ENCODE peak calls at places on chromosomes 11 and 22, in seven cellular contexts. N, L, Z, K, E, C and T are unnamed samples.

GRCh38 chr11:88799749-88800500 is 265.9 kb downstream of the GRM5 start:
- DNase-seq in N (no peak), L (no peak), Z (peak; percentile 30), K (no peak), E (no peak), C (no peak), T (no peak)

GRCh38 chr11:128745296-128746183 is 51.7 kb downstream of the FLI1 start:
- DNase-seq in N (no peak), L (no peak), Z (peak; percentile 43), K (peak; percentile 27), E (no peak), C (no peak), T (no peak)

GRCh38 chr11:93236741-93237675 is 39.2 kb upstream of the SLC36A4 start:
- DNase-seq in N (peak; percentile 31), L (no peak), Z (peak; percentile 38), K (peak; percentile 44), E (peak; percentile 50), C (peak; percentile 45), T (no peak)

GRCh38 chr11:125457814-125458343 is 38.2 kb downstream of the FEZ1 start:
- DNase-seq in N (no peak), L (peak; percentile 83), Z (peak; percentile 91), K (peak; percentile 81), E (no peak), C (no peak), T (no peak)

GRCh38 chr22:40423246-40423753 is 52.9 kb downstream of the SGSM3 start:
- DNase-seq in N (no peak), L (no peak), Z (no peak), K (no peak), E (no peak), C (no peak), T (no peak)

GRCh38 chr11:125268611-125269010 is 104.1 kb downstream of the PKNOX2 start:
- DNase-seq in N (no peak), L (no peak), Z (peak; percentile 73), K (peak; percentile 43), E (no peak), C (no peak), T (no peak)

GRCh38 chr11:116400081-116400480 is 372.7 kb downstream of the BUD13 start:
- DNase-seq in N (no peak), L (no peak), Z (no peak), K (no peak), E (no peak), C (no peak), T (no peak)

GRCh38 chr22:23399367-23400285 is 180.5 kb downstream of the IGLL1 start:
- DNase-seq in N (no peak), L (no peak), Z (no peak), K (no peak), E (no peak), C (no peak), T (no peak)

GRCh38 chr11:65500262-65501004 is 1.6 kb downstream of the MALAT1 start:
- DNase-seq in N (peak; percentile 54), L (no peak), Z (peak; percentile 41), K (peak; percentile 58), E (peak; percentile 69), C (no peak), T (no peak)

GRCh38 chr11:104161751-104162450 is 2.0 kb downstream of the PDGFD start:
- DNase-seq in N (no peak), L (no peak), Z (no peak), K (peak; percentile 11), E (no peak), C (no peak), T (no peak)

GRCh38 chr11:20443596-20443995 is 56.1 kb downstream of the PRMT3 start:
- DNase-seq in N (peak; percentile 33), L (no peak), Z (peak; percentile 5), K (peak; percentile 28), E (peak; percentile 38), C (no peak), T (no peak)

GRCh38 chr22:48495751-48496080 is 1332.0 kb downstream of the BRD1 start:
- DNase-seq in N (no peak), L (no peak), Z (no peak), K (no peak), E (no peak), C (no peak), T (no peak)

GRCh38 chr11:35968386-35969088 is 24.7 kb downstream of the LDLRAD3 start:
- DNase-seq in N (no peak), L (no peak), Z (no peak), K (peak; percentile 33), E (no peak), C (no peak), T (no peak)

GRCh38 chr11:7495997-7496545 is 10.8 kb downstream of the OLFML1 start:
- DNase-seq in N (no peak), L (no peak), Z (no peak), K (no peak), E (no peak), C (no peak), T (no peak)

GRCh38 chr11:128555606-128556005 is 31.8 kb downstream of the ETS1 start:
- DNase-seq in N (no peak), L (no peak), Z (peak; percentile 39), K (no peak), E (peak; percentile 24), C (no peak), T (no peak)